ENCODE peak calls at places on chromosomes 12 and 14, in five cellular contexts. U is HFFc6, F is naive B cell, W is kidney tubule cell, C is ecto neural progenitor cell. Y is an unnamed sample.

GRCh38 chr12:117100851-117101673 is 1.8 kb upstream of the TESC start:
- DNase-seq in U (no peak), F (no peak), W (no peak), C (no peak), Y (no peak)

GRCh38 chr14:22737052-22737451 is 29.4 kb upstream of the OXA1L start:
- DNase-seq in U (no peak), F (no peak), W (peak; percentile 14), C (no peak), Y (no peak)

GRCh38 chr14:64654072-64654899 is 49.9 kb upstream of the PLEKHG3 start:
- DNase-seq in U (peak; percentile 75), F (no peak), W (peak; percentile 88), C (no peak), Y (peak; percentile 93)

GRCh38 chr12:62917939-62918338 is 17.0 kb downstream of the PPM1H start:
- DNase-seq in U (no peak), F (no peak), W (no peak), C (no peak), Y (no peak)

GRCh38 chr12:87274594-87275245 is 754.5 kb downstream of the C12orf50 start:
- DNase-seq in U (no peak), F (peak; percentile 7), W (peak; percentile 56), C (no peak), Y (peak; percentile 4)

GRCh38 chr12:12467222-12467621 is 95.4 kb downstream of the DUSP16 start:
- DNase-seq in U (no peak), F (no peak), W (no peak), C (no peak), Y (no peak)

GRCh38 chr12:43336962-43337555 is 214.9 kb downstream of the ADAMTS20 start:
- DNase-seq in U (peak; percentile 29), F (peak; percentile 2), W (peak; percentile 61), C (no peak), Y (peak; percentile 41)

GRCh38 chr12:47078733-47079364 is 572 bp upstream of the PCED1B start:
- DNase-seq in U (no peak), F (no peak), W (peak; percentile 70), C (no peak), Y (no peak)

GRCh38 chr12:82522762-82523161 is 163.9 kb upstream of the TMTC2 start:
- DNase-seq in U (no peak), F (no peak), W (no peak), C (no peak), Y (no peak)

GRCh38 chr12:96221391-96221790 is 27.2 kb downstream of the ELK3 start:
- DNase-seq in U (no peak), F (no peak), W (no peak), C (no peak), Y (no peak)

GRCh38 chr14:41016213-41016612 is 590.5 kb upstream of the LRFN5 start:
- DNase-seq in U (no peak), F (no peak), W (no peak), C (no peak), Y (no peak)

GRCh38 chr14:91348861-91349465 is 68.7 kb downstream of the CCDC88C start:
- DNase-seq in U (no peak), F (no peak), W (no peak), C (no peak), Y (no peak)

GRCh38 chr12:12636641-12637040 is 25.0 kb downstream of the CREBL2 start:
- DNase-seq in U (no peak), F (no peak), W (no peak), C (no peak), Y (no peak)

GRCh38 chr14:57749267-57749666 is 116.6 kb downstream of the SLC35F4 start:
- DNase-seq in U (no peak), F (no peak), W (peak; percentile 87), C (no peak), Y (no peak)

GRCh38 chr14:37602605-37603453 is 7.4 kb downstream of the TTC6 start:
- DNase-seq in U (no peak), F (no peak), W (no peak), C (no peak), Y (no peak)

GRCh38 chr12:131114942-131115584 is 161.4 kb downstream of the ADGRD1 start:
- DNase-seq in U (no peak), F (no peak), W (no peak), C (no peak), Y (no peak)

GRCh38 chr12:66664076-66664475 is 14.8 kb downstream of the GRIP1 start:
- DNase-seq in U (no peak), F (no peak), W (no peak), C (no peak), Y (no peak)